ENCODE peak calls at places on chromosomes 11 and 22, in five cellular contexts. L, X, D, B and P are unnamed samples.

GRCh38 chr11:64759131-64759721 is 548 bp downstream of the PYGM start:
- DNase-seq in L (no peak), X (no peak), D (no peak), B (no peak), P (no peak)

GRCh38 chr11:83349371-83349770 is 63.2 kb upstream of the CCDC90B start:
- DNase-seq in L (no peak), X (no peak), D (no peak), B (no peak), P (no peak)

GRCh38 chr11:119263352-119263940 is 53.5 kb downstream of the MCAM start:
- DNase-seq in L (no peak), X (no peak), D (no peak), B (no peak), P (peak; percentile 34)

GRCh38 chr11:128326791-128327190 is 260.6 kb downstream of the ETS1 start:
- DNase-seq in L (no peak), X (no peak), D (no peak), B (no peak), P (no peak)

GRCh38 chr11:124917115-124917637 is 1.9 kb upstream of the HEPN1 start:
- DNase-seq in L (no peak), X (no peak), D (no peak), B (no peak), P (no peak)

GRCh38 chr11:33867566-33867965 is 24.3 kb downstream of the LMO2 start:
- DNase-seq in L (no peak), X (no peak), D (no peak), B (no peak), P (no peak)

GRCh38 chr11:77191429-77191822 is 63.4 kb downstream of the MYO7A start:
- DNase-seq in L (no peak), X (no peak), D (no peak), B (no peak), P (no peak)

GRCh38 chr22:41919357-41920224 is 4.7 kb upstream of the SHISA8 start:
- DNase-seq in L (peak; percentile 73), X (no peak), D (no peak), B (peak; percentile 95), P (peak; percentile 90)

GRCh38 chr11:69215784-69216415 is 60.2 kb downstream of the SMIM38 start:
- DNase-seq in L (peak; percentile 1), X (no peak), D (no peak), B (no peak), P (no peak)

GRCh38 chr11:22192642-22193347 is at the start of gene ANO5:
- DNase-seq in L (peak; percentile 6), X (no peak), D (no peak), B (peak; percentile 78), P (peak; percentile 78)

GRCh38 chr11:122007611-122008071 is 108.4 kb downstream of the BLID start:
- DNase-seq in L (no peak), X (no peak), D (no peak), B (no peak), P (no peak)

GRCh38 chr22:38829485-38829884 is 14.3 kb downstream of the NPTXR start:
- DNase-seq in L (no peak), X (no peak), D (no peak), B (no peak), P (no peak)

GRCh38 chr22:28243539-28243938 is 324.5 kb upstream of the PITPNB start:
- DNase-seq in L (no peak), X (no peak), D (no peak), B (no peak), P (no peak)

GRCh38 chr22:27801197-27801615 is 350 bp downstream of the MN1 start:
- DNase-seq in L (peak; percentile 35), X (no peak), D (peak; percentile 37), B (no peak), P (peak; percentile 62)

GRCh38 chr11:56886465-56886864 is 102.2 kb upstream of the OR5AK2 start:
- DNase-seq in L (no peak), X (no peak), D (no peak), B (no peak), P (no peak)

GRCh38 chr11:45609902-45610301 is 55.5 kb downstream of the CHST1 start:
- DNase-seq in L (no peak), X (no peak), D (no peak), B (no peak), P (no peak)